ENCODE peak calls at places on chromosomes 4 and X, in eight cellular contexts. D is AG10803, H is brain microvascular endothelial cell, N is psoas muscle, A is tibial artery, Q is foreskin fibroblast, T is progenitor cell of endocrine pancreas, O is BJ. E is an unnamed sample.

GRCh38 chr4:152166567-152166966 is 369.3 kb downstream of the FBXW7 start:
- DNase-seq in T (peak; percentile 37), D (no peak), O (no peak), Q (peak; percentile 4), H (peak; percentile 5), N (no peak), A (no peak), E (no peak)

GRCh38 chr4:112234952-112235609 is 3.5 kb downstream of the AP1AR start:
- DNase-seq in D (peak; percentile 85), O (peak; percentile 41), H (peak; percentile 84), T (peak; percentile 16), A (peak; percentile 71), N (no peak), Q (peak; percentile 93), E (no peak)

GRCh38 chr4:24274401-24275035 is 309.8 kb downstream of the DHX15 start:
- DNase-seq in N (no peak), A (no peak), O (no peak), Q (peak; percentile 26), D (peak; percentile 11), T (no peak), H (peak; percentile 14), E (no peak)

GRCh38 chr4:4591071-4591470 is 49.2 kb upstream of the STX18 start:
- DNase-seq in A (no peak), H (no peak), Q (peak; percentile 40), T (no peak), D (peak; percentile 53), O (no peak), N (no peak), E (no peak)

GRCh38 chr4:188665466-188665865 is 526.2 kb downstream of the TRIML1 start:
- DNase-seq in N (no peak), Q (peak; percentile 2), D (no peak), H (no peak), T (no peak), O (no peak), A (no peak), E (no peak)

GRCh38 chr4:40544216-40544615 is 85.4 kb downstream of the RBM47 start:
- DNase-seq in H (no peak), D (no peak), N (no peak), Q (no peak), O (no peak), A (no peak), T (no peak), E (no peak)

GRCh38 chr4:144410230-144410783 is 235.6 kb upstream of the HHIP start:
- DNase-seq in Q (no peak), A (no peak), H (no peak), D (no peak), N (no peak), T (no peak), O (no peak), E (no peak)

GRCh38 chr4:92299152-92299551 is 4.6 kb upstream of the GRID2 start:
- DNase-seq in Q (peak; percentile 23), H (no peak), A (no peak), T (no peak), O (no peak), D (no peak), N (no peak), E (no peak)

GRCh38 chr4:7414736-7415510 is 19.8 kb downstream of the PSAPL1 start:
- DNase-seq in O (no peak), A (peak; percentile 0), N (no peak), D (no peak), T (no peak), Q (no peak), H (no peak), E (no peak)

GRCh38 chr4:113584407-113585150 is 177.0 kb downstream of the CAMK2D start:
- DNase-seq in O (no peak), H (peak; percentile 93), D (peak; percentile 45), A (no peak), T (no peak), N (peak; percentile 57), Q (peak; percentile 78), E (no peak)

GRCh38 chr4:88891636-88892035 is 165.3 kb downstream of the FAM13A start:
- DNase-seq in D (no peak), H (no peak), Q (no peak), T (no peak), N (no peak), A (no peak), O (no peak), E (no peak)

GRCh38 chr4:181301735-181302380 is 941.3 kb upstream of the TENM3 start:
- DNase-seq in N (peak; percentile 59), T (no peak), O (no peak), Q (no peak), D (peak; percentile 47), A (no peak), H (peak; percentile 11), E (no peak)

GRCh38 chrX:118839334-118839958 is 15.8 kb downstream of the ZCCHC12 start:
- DNase-seq in D (peak; percentile 26), O (no peak), A (peak; percentile 78), N (peak; percentile 92), Q (peak; percentile 71), H (peak; percentile 31), T (peak; percentile 74), E (peak; percentile 52)

GRCh38 chr4:186642998-186643397 is 80.7 kb downstream of the FAT1 start:
- DNase-seq in Q (no peak), O (no peak), N (no peak), T (no peak), A (no peak), D (no peak), H (no peak), E (no peak)

GRCh38 chrX:19303216-19303880 is 40.4 kb upstream of the PDHA1 start:
- DNase-seq in D (peak; percentile 64), N (no peak), T (no peak), H (peak; percentile 47), A (peak; percentile 79), O (peak; percentile 0), Q (peak; percentile 28), E (no peak)

GRCh38 chr4:66688674-66689073 is 856.6 kb downstream of the CENPC start:
- DNase-seq in D (peak; percentile 3), O (no peak), Q (no peak), A (no peak), H (no peak), N (no peak), T (no peak), E (no peak)
- TF ChIP-seq CTCF in D (no peak), O (peak; percentile 40), Q (no peak), A (no peak), H (peak; percentile 20), N (no peak), T (peak; percentile 37), E (no peak)

DNA sequence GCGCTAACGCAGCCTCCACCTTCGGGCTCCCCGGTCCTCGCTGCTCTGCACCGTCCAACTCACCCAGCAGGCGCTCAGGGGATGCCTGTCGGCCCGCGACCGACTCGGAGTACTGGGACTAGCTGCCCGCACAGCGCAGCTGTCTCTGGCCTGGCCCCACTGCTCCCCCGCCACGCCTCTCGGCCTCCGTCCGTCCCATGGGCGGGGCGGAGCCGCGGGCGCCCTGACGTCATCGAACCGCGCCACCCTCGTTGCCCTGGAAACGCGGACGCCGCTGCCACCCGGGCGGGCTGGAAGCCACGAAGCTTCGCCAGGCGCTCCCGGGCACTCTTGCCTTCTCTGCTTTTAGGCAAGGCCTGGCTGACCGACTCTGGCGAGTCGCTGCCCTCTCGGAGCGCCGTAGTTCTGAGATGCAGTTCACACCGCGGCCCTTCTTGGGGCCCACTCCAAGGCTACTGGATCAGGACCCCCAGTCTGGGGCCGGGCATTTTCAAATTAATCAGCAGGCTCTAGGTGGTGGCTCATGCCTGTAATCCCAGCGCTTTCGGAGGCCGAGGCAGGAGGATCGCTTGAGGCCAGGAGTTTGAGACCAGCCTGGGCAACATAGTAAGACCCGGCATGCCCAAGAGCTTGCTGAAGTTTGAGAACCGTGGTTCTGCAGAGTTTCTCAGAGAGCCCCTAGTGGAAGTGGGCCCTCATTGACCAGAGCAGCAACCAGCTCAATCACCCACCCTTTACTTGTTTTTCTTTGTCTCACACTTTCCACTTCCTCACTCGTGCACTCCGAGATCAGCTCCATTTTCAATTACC is 12.0 kb downstream of the ACOX3 start:
- DNase-seq in N (peak; percentile 96), T (peak; percentile 95), H (peak; percentile 74), A (peak; percentile 78), O (no peak), D (peak; percentile 80), Q (peak; percentile 96), E (peak; percentile 98)
- TF ChIP-seq CTCF in N (peak; percentile 16), T (peak; percentile 60), H (peak; percentile 75), A (no peak), O (peak; percentile 62), D (peak; percentile 54), Q (peak; percentile 48), E (no peak)

GRCh38 chrX:110026099-110026844 is 23.4 kb downstream of the TMEM164 start:
- DNase-seq in N (no peak), Q (no peak), D (peak; percentile 21), H (no peak), T (no peak), A (peak; percentile 21), O (no peak), E (no peak)
- TF ChIP-seq CTCF in N (no peak), Q (no peak), D (no peak), H (no peak), T (no peak), A (no peak), O (no peak), E (no peak)

GRCh38 chrX:130268500-130269170 is at the start of gene ZNF280C:
- DNase-seq in Q (peak; percentile 96), T (peak; percentile 73), N (peak; percentile 93), O (peak; percentile 74), H (peak; percentile 91), D (peak; percentile 91), A (peak; percentile 77), E (peak; percentile 80)
- TF ChIP-seq CTCF in Q (no peak), T (peak; percentile 32), N (peak; percentile 16), O (peak; percentile 52), H (peak; percentile 59), D (peak; percentile 43), A (no peak), E (no peak)

GRCh38 chr4:153555730-153556440 is 89.7 kb downstream of the TMEM131L start:
- DNase-seq in N (peak; percentile 73), A (peak; percentile 81), O (no peak), D (peak; percentile 71), T (no peak), H (peak; percentile 89), Q (peak; percentile 84), E (no peak)
- TF ChIP-seq CTCF in N (no peak), A (no peak), O (no peak), D (no peak), T (no peak), H (no peak), Q (no peak), E (no peak)

GRCh38 chr4:55444822-55445221 is 49.1 kb downstream of the TMEM165 start:
- DNase-seq in A (no peak), N (no peak), H (peak; percentile 58), D (peak; percentile 59), T (no peak), O (no peak), Q (peak; percentile 74), E (no peak)
- TF ChIP-seq CTCF in A (no peak), N (no peak), H (peak; percentile 66), D (peak; percentile 57), T (no peak), O (peak; percentile 49), Q (peak; percentile 40), E (no peak)

DNA sequence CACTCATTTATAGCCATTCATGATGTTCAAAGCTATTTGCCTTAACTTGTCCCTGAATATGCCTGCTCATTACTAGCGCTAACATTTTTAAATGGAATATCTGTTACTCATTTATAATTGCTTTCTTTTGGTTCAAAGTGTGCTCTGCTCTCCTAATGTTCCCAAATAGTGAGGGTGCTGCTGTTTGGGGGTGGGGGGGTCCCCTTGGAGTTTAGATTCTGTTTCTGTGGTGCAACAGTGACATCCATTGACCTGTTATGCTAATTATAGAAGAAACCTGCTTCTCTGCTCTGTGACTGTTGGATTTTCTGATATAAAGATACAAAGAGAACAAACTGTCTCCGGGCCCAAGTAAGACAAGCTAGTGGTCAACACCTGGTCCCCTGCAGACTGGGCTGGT is 222.4 kb downstream of the SHROOM3 start:
- DNase-seq in O (no peak), T (no peak), D (peak; percentile 25), A (no peak), N (no peak), H (no peak), Q (peak; percentile 63), E (no peak)
- TF ChIP-seq CTCF in O (no peak), T (no peak), D (no peak), A (no peak), N (no peak), H (no peak), Q (no peak), E (no peak)

E was measured in natural killer cell.